ENCODE peak calls at places on chromosome 19, in four cellular contexts. One of them, this sample, is unnamed.
A peak's percentile ranks its signal among the peaks of the same experiment; 100 is the strongest.

GRCh38 chr19:33998302-33998701 is 174.0 kb upstream of the LSM14A start:
- DNase-seq in right lobe of liver: no peak
- DNase-seq in neuronal stem cell: no peak
- DNase-seq in NCI-H1417: no peak
- DNase-seq in this sample: no peak

GRCh38 chr19:49554701-49555181 is 25.6 kb downstream of the NOSIP start:
- DNase-seq in right lobe of liver: no peak
- DNase-seq in neuronal stem cell: no peak
- DNase-seq in NCI-H1417: no peak
- DNase-seq in this sample: no peak

GRCh38 chr19:5804516-5805464 is at the start of gene NRTN:
- DNase-seq in right lobe of liver: peak; percentile 73
- DNase-seq in neuronal stem cell: peak; percentile 50
- DNase-seq in NCI-H1417: peak; percentile 3
- DNase-seq in this sample: peak; percentile 31

GRCh38 chr19:40776966-40777794 is 867 bp upstream of the RAB4B start:
- DNase-seq in right lobe of liver: peak; percentile 83
- DNase-seq in neuronal stem cell: peak; percentile 97
- DNase-seq in NCI-H1417: peak; percentile 94
- DNase-seq in this sample: peak; percentile 89

GRCh38 chr19:58538257-58539168 is 5.4 kb upstream of the TRIM28 start:
- DNase-seq in right lobe of liver: no peak
- DNase-seq in neuronal stem cell: peak; percentile 71
- DNase-seq in NCI-H1417: no peak
- DNase-seq in this sample: no peak

GRCh38 chr19:801030-801860 is 4.0 kb downstream of the PTBP1 start:
- DNase-seq in right lobe of liver: no peak
- DNase-seq in neuronal stem cell: no peak
- DNase-seq in NCI-H1417: no peak
- DNase-seq in this sample: no peak

GRCh38 chr19:748274-748598 is 2.7 kb upstream of the MISP start:
- DNase-seq in right lobe of liver: no peak
- DNase-seq in neuronal stem cell: no peak
- DNase-seq in NCI-H1417: no peak
- DNase-seq in this sample: no peak

GRCh38 chr19:38287604-38288003 is 16.4 kb upstream of the C19orf33 start:
- DNase-seq in right lobe of liver: no peak
- DNase-seq in neuronal stem cell: no peak
- DNase-seq in NCI-H1417: no peak
- DNase-seq in this sample: no peak

GRCh38 chr19:13838071-13838942 is 38.6 kb upstream of the NANOS3 start:
- DNase-seq in right lobe of liver: no peak
- DNase-seq in neuronal stem cell: no peak
- DNase-seq in NCI-H1417: no peak
- DNase-seq in this sample: no peak

GRCh38 chr19:42075364-42075615 is 676 bp upstream of the ZNF574 start:
- DNase-seq in right lobe of liver: no peak
- DNase-seq in neuronal stem cell: no peak
- DNase-seq in NCI-H1417: no peak
- DNase-seq in this sample: no peak

GRCh38 chr19:38656171-38656981 is 8.9 kb downstream of the ACTN4 start:
- DNase-seq in right lobe of liver: no peak
- DNase-seq in neuronal stem cell: no peak
- DNase-seq in NCI-H1417: no peak
- DNase-seq in this sample: no peak

GRCh38 chr19:5789886-5790572 is 934 bp downstream of the DUS3L start:
- DNase-seq in right lobe of liver: peak; percentile 63
- DNase-seq in neuronal stem cell: no peak
- DNase-seq in NCI-H1417: no peak
- DNase-seq in this sample: no peak

GRCh38 chr19:1085053-1085658 is 10.0 kb downstream of the POLR2E start:
- DNase-seq in right lobe of liver: no peak
- DNase-seq in neuronal stem cell: no peak
- DNase-seq in NCI-H1417: no peak
- DNase-seq in this sample: no peak

GRCh38 chr19:16118489-16119033 is 6.9 kb downstream of the RAB8A start:
- DNase-seq in right lobe of liver: no peak
- DNase-seq in neuronal stem cell: no peak
- DNase-seq in NCI-H1417: no peak
- DNase-seq in this sample: no peak

GRCh38 chr19:50851620-50852019 is 3.1 kb upstream of the KLK3 start:
- DNase-seq in right lobe of liver: no peak
- DNase-seq in neuronal stem cell: no peak
- DNase-seq in NCI-H1417: no peak
- DNase-seq in this sample: no peak

GRCh38 chr19:53328967-53329366 is 4.6 kb upstream of the ZNF845 start:
- DNase-seq in right lobe of liver: no peak
- DNase-seq in neuronal stem cell: no peak
- DNase-seq in NCI-H1417: peak; percentile 20
- DNase-seq in this sample: no peak

GRCh38 chr19:7720351-7720750 is 11.6 kb downstream of the CLEC4G start:
- DNase-seq in right lobe of liver: no peak
- DNase-seq in neuronal stem cell: no peak
- DNase-seq in NCI-H1417: no peak
- DNase-seq in this sample: no peak

GRCh38 chr19:58330458-58330857 is 3.7 kb downstream of the ZSCAN22 start:
- DNase-seq in right lobe of liver: no peak
- DNase-seq in neuronal stem cell: no peak
- DNase-seq in NCI-H1417: no peak
- DNase-seq in this sample: no peak

GRCh38 chr19:10567696-10568443 is 909 bp downstream of the CDKN2D start:
- DNase-seq in right lobe of liver: no peak
- DNase-seq in neuronal stem cell: no peak
- DNase-seq in NCI-H1417: no peak
- DNase-seq in this sample: no peak

GRCh38 chr19:38841787-38842438 is 7.9 kb downstream of the HNRNPL start:
- DNase-seq in right lobe of liver: peak; percentile 56
- DNase-seq in neuronal stem cell: no peak
- DNase-seq in NCI-H1417: no peak
- DNase-seq in this sample: no peak

GRCh38 chr19:3664879-3665642 is 35.2 kb downstream of the PIP5K1C start:
- DNase-seq in right lobe of liver: no peak
- DNase-seq in neuronal stem cell: no peak
- DNase-seq in NCI-H1417: no peak
- DNase-seq in this sample: no peak

GRCh38 chr19:30519607-30520205 is 147.5 kb downstream of the ZNF536 start:
- DNase-seq in right lobe of liver: no peak
- DNase-seq in neuronal stem cell: no peak
- DNase-seq in NCI-H1417: no peak
- DNase-seq in this sample: no peak

GRCh38 chr19:34305221-34306058 is 51.1 kb downstream of the GARRE1 start:
- DNase-seq in right lobe of liver: no peak
- DNase-seq in neuronal stem cell: no peak
- DNase-seq in NCI-H1417: no peak
- DNase-seq in this sample: no peak

GRCh38 chr19:51259348-51260245 is 8.7 kb downstream of the SIGLECL1 start:
- DNase-seq in right lobe of liver: no peak
- DNase-seq in neuronal stem cell: peak; percentile 33
- DNase-seq in NCI-H1417: peak; percentile 34
- DNase-seq in this sample: no peak

GRCh38 chr19:41774515-41774980 is 19.2 kb downstream of the CEACAM6 start:
- DNase-seq in right lobe of liver: no peak
- DNase-seq in neuronal stem cell: no peak
- DNase-seq in NCI-H1417: peak; percentile 99
- DNase-seq in this sample: no peak

GRCh38 chr19:14073925-14074838 is 1.6 kb downstream of the MISP3 start:
- DNase-seq in right lobe of liver: peak; percentile 63
- DNase-seq in neuronal stem cell: peak; percentile 33
- DNase-seq in NCI-H1417: no peak
- DNase-seq in this sample: no peak

GRCh38 chr19:21439372-21439771 is 42.4 kb downstream of the ZNF493 start:
- DNase-seq in right lobe of liver: no peak
- DNase-seq in neuronal stem cell: no peak
- DNase-seq in NCI-H1417: no peak
- DNase-seq in this sample: no peak

GRCh38 chr19:56476671-56477428 is at the start of gene ZNF667:
- DNase-seq in right lobe of liver: no peak
- DNase-seq in neuronal stem cell: peak; percentile 14
- DNase-seq in NCI-H1417: no peak
- DNase-seq in this sample: no peak

GRCh38 chr19:51294211-51294976 is 17.1 kb upstream of the IGLON5 start:
- DNase-seq in right lobe of liver: no peak
- DNase-seq in neuronal stem cell: no peak
- DNase-seq in NCI-H1417: no peak
- DNase-seq in this sample: no peak

GRCh38 chr19:19582471-19582870 is 36.0 kb downstream of the PBX4 start:
- DNase-seq in right lobe of liver: no peak
- DNase-seq in neuronal stem cell: no peak
- DNase-seq in NCI-H1417: no peak
- DNase-seq in this sample: no peak

GRCh38 chr19:56291857-56292256 is 19.3 kb downstream of the EDDM13 start:
- DNase-seq in right lobe of liver: no peak
- DNase-seq in neuronal stem cell: no peak
- DNase-seq in NCI-H1417: no peak
- DNase-seq in this sample: no peak

GRCh38 chr19:12065100-12065538 is 588 bp downstream of the ZNF844 start:
- DNase-seq in right lobe of liver: no peak
- DNase-seq in neuronal stem cell: no peak
- DNase-seq in NCI-H1417: no peak
- DNase-seq in this sample: no peak

GRCh38 chr19:18762125-18763023 is 28.7 kb downstream of the COMP start:
- DNase-seq in right lobe of liver: peak; percentile 95
- DNase-seq in neuronal stem cell: no peak
- DNase-seq in NCI-H1417: peak; percentile 11
- DNase-seq in this sample: no peak